ENCODE peak calls at places on chromosomes 13 and 19, in nine cellular contexts. M is dermis microvascular lymphatic vessel endothelial cell, U is C1 segment of cervical spinal cord, T is Right ventricle myocardium superior, O is A549, Y is memory B cell, X is AG09319, Z is NCI-H82, C is T-helper 1 cell. D is an unnamed sample.

GRCh38 chr13:105273665-105274222 is 1261.7 kb downstream of the EFNB2 start:
- DNase-seq in M (no peak), U (no peak), T (no peak), O (no peak), Y (no peak), X (no peak), Z (no peak), C (no peak), D (no peak)

GRCh38 chr13:28568286-28568685 is 73.4 kb upstream of the FLT1 start:
- DNase-seq in M (peak; percentile 15), U (peak; percentile 11), T (peak; percentile 88), O (no peak), Y (no peak), X (no peak), Z (peak; percentile 39), C (no peak), D (peak; percentile 54)

GRCh38 chr19:12938536-12939291 is at the start of gene CALR:
- DNase-seq in M (no peak), U (no peak), T (no peak), O (peak; percentile 37), Y (no peak), X (no peak), Z (peak; percentile 88), C (no peak), D (no peak)

GRCh38 chr13:99165753-99166587 is 34.7 kb upstream of the UBAC2 start:
- DNase-seq in M (no peak), U (no peak), T (no peak), O (no peak), Y (no peak), X (no peak), Z (no peak), C (no peak), D (no peak)

GRCh38 chr13:113926951-113927660 is 46.8 kb downstream of the C13orf46 start:
- DNase-seq in M (no peak), U (no peak), T (peak; percentile 72), O (no peak), Y (no peak), X (no peak), Z (no peak), C (no peak), D (peak; percentile 23)

GRCh38 chr19:2695288-2695866 is 7.1 kb downstream of the GNG7 start:
- DNase-seq in M (peak; percentile 63), U (peak; percentile 89), T (peak; percentile 66), O (no peak), Y (no peak), X (no peak), Z (no peak), C (no peak), D (no peak)

GRCh38 chr13:110070511-110071120 is 236.3 kb downstream of the COL4A1 start:
- DNase-seq in M (no peak), U (no peak), T (no peak), O (no peak), Y (no peak), X (peak; percentile 11), Z (peak; percentile 38), C (no peak), D (no peak)

GRCh38 chr19:33299061-33299665 is 3.2 kb downstream of the CEBPA start:
- DNase-seq in M (no peak), U (no peak), T (no peak), O (no peak), Y (no peak), X (no peak), Z (no peak), C (no peak), D (no peak)

GRCh38 chr13:51945149-51945548 is 66.1 kb downstream of the ATP7B start:
- DNase-seq in M (no peak), U (no peak), T (no peak), O (no peak), Y (peak; percentile 18), X (no peak), Z (no peak), C (no peak), D (no peak)

GRCh38 chr19:18460313-18460712 is 22.4 kb upstream of the ISYNA1 start:
- DNase-seq in M (no peak), U (no peak), T (peak; percentile 81), O (no peak), Y (no peak), X (no peak), Z (peak; percentile 34), C (no peak), D (peak; percentile 63)

GRCh38 chr19:17658666-17659065 is 29.5 kb downstream of the UNC13A start:
- DNase-seq in M (no peak), U (no peak), T (no peak), O (no peak), Y (no peak), X (no peak), Z (no peak), C (no peak), D (no peak)

GRCh38 chr19:17739121-17739875 is 12.0 kb upstream of the FCHO1 start:
- DNase-seq in M (no peak), U (peak; percentile 17), T (no peak), O (no peak), Y (peak; percentile 49), X (no peak), Z (peak; percentile 100), C (no peak), D (no peak)

GRCh38 chr19:2443116-2443784 is 13.5 kb downstream of the LMNB2 start:
- DNase-seq in M (no peak), U (no peak), T (no peak), O (no peak), Y (no peak), X (no peak), Z (no peak), C (no peak), D (no peak)

GRCh38 chr13:28442872-28443271 is 52.1 kb downstream of the FLT1 start:
- DNase-seq in M (no peak), U (no peak), T (no peak), O (no peak), Y (no peak), X (no peak), Z (no peak), C (no peak), D (no peak)

GRCh38 chr19:33373701-33374405 is at the start of gene CEBPG:
- DNase-seq in M (no peak), U (no peak), T (peak; percentile 66), O (no peak), Y (peak; percentile 62), X (peak; percentile 56), Z (peak; percentile 70), C (peak; percentile 72), D (peak; percentile 55)

GRCh38 chr19:10289836-10290438 is at the start of gene ICAM5:
- DNase-seq in M (no peak), U (no peak), T (no peak), O (peak; percentile 50), Y (no peak), X (no peak), Z (peak; percentile 84), C (no peak), D (no peak)

GRCh38 chr19:53308339-53308811 is 25.2 kb upstream of the ZNF845 start:
- DNase-seq in M (no peak), U (peak; percentile 34), T (no peak), O (no peak), Y (no peak), X (no peak), Z (peak; percentile 38), C (no peak), D (no peak)

GRCh38 chr13:111198979-111199378 is 83.9 kb downstream of the ARHGEF7 start:
- DNase-seq in M (no peak), U (no peak), T (no peak), O (no peak), Y (no peak), X (no peak), Z (no peak), C (no peak), D (no peak)

GRCh38 chr13:83151308-83151660 is 731.0 kb downstream of the SLITRK1 start:
- DNase-seq in M (no peak), U (no peak), T (no peak), O (no peak), Y (no peak), X (no peak), Z (no peak), C (no peak), D (no peak)

GRCh38 chr19:46944918-46945628 is 74.6 kb upstream of the NPAS1 start:
- DNase-seq in M (peak; percentile 30), U (peak; percentile 39), T (peak; percentile 79), O (no peak), Y (no peak), X (peak; percentile 39), Z (peak; percentile 98), C (no peak), D (no peak)

GRCh38 chr13:99450416-99450815 is 50.9 kb upstream of the TM9SF2 start:
- DNase-seq in M (no peak), U (no peak), T (no peak), O (no peak), Y (no peak), X (no peak), Z (no peak), C (no peak), D (no peak)

D was measured in stomach.